ENCODE peak calls at places on chromosomes 4 and X, in eight cellular contexts. N is GM20000; K is cardiac fibroblast; G is pons; Q is coronary artery; C is T-cell; M is Kasumi-1; E is activated CD8-positive, alpha-beta memory T cell treated with anti-CD3 and anti-CD28 coated beads, Interleukin-2, amount 50 U/mL, for 4 hours. U is an unnamed sample.
A peak's percentile ranks its signal among the peaks of the same experiment; 100 is the strongest.

GRCh38 chr4:174402470-174403176 is 118.9 kb downstream of the CEP44 start:
- DNase-seq in N (no peak), K (no peak), G (no peak), Q (no peak), C (no peak), M (no peak), E (no peak), U (no peak)

GRCh38 chr4:184649971-184650855 is 675 bp downstream of the PRIMPOL start:
- DNase-seq in N (no peak), K (peak; percentile 70), G (peak; percentile 65), Q (no peak), C (no peak), M (no peak), E (peak; percentile 21), U (no peak)

GRCh38 chr4:99537674-99538073 is 26.2 kb downstream of the TRMT10A start:
- DNase-seq in N (no peak), K (no peak), G (no peak), Q (no peak), C (no peak), M (no peak), E (no peak), U (no peak)

GRCh38 chr4:21710212-21710843 is 238.2 kb downstream of the KCNIP4 start:
- DNase-seq in N (no peak), K (no peak), G (no peak), Q (no peak), C (no peak), M (no peak), E (no peak), U (no peak)

GRCh38 chr4:10106421-10107039 is 10.1 kb downstream of the WDR1 start:
- DNase-seq in N (no peak), K (peak; percentile 98), G (no peak), Q (peak; percentile 94), C (peak; percentile 58), M (peak; percentile 7), E (peak; percentile 79), U (no peak)

GRCh38 chrX:143486105-143486504 is 31.2 kb downstream of the SPANXN3 start:
- DNase-seq in N (no peak), K (no peak), G (no peak), Q (no peak), C (no peak), M (no peak), E (no peak), U (no peak)

GRCh38 chr4:13399257-13399656 is 84.9 kb downstream of the RAB28 start:
- DNase-seq in N (no peak), K (peak; percentile 53), G (no peak), Q (no peak), C (no peak), M (no peak), E (no peak), U (no peak)

GRCh38 chrX:8988456-8988855 is 45.5 kb downstream of the FAM9B start:
- DNase-seq in N (no peak), K (peak; percentile 28), G (no peak), Q (no peak), C (peak; percentile 12), M (no peak), E (peak; percentile 23), U (no peak)

GRCh38 chrX:41481264-41482109 is 34.3 kb downstream of the NYX start:
- DNase-seq in N (peak; percentile 52), K (peak; percentile 26), G (no peak), Q (no peak), C (no peak), M (no peak), E (no peak), U (no peak)

GRCh38 chrX:40146471-40147398 is 49.0 kb upstream of the BCOR start:
- DNase-seq in N (peak; percentile 61), K (peak; percentile 23), G (peak; percentile 31), Q (no peak), C (peak; percentile 46), M (no peak), E (peak; percentile 30), U (peak; percentile 20)

GRCh38 chr4:184100297-184100885 is 117.3 kb downstream of the ENPP6 start:
- DNase-seq in N (no peak), K (peak; percentile 20), G (peak; percentile 45), Q (no peak), C (no peak), M (peak; percentile 3), E (peak; percentile 28), U (no peak)

GRCh38 chr4:152100378-152101201 is 339.8 kb upstream of the GATB start:
- DNase-seq in N (no peak), K (no peak), G (peak; percentile 84), Q (peak; percentile 60), C (peak; percentile 90), M (no peak), E (peak; percentile 69), U (no peak)

GRCh38 chr4:142413516-142413915 is 432.6 kb downstream of the INPP4B start:
- DNase-seq in N (no peak), K (peak; percentile 10), G (no peak), Q (no peak), C (no peak), M (no peak), E (no peak), U (no peak)

GRCh38 chr4:113587640-113588275 is 173.8 kb downstream of the CAMK2D start:
- DNase-seq in N (no peak), K (no peak), G (no peak), Q (no peak), C (no peak), M (no peak), E (no peak), U (no peak)

GRCh38 chrX:153974003-153974725 is 1.6 kb downstream of the TMEM187 start:
- DNase-seq in N (no peak), K (no peak), G (no peak), Q (no peak), C (no peak), M (no peak), E (no peak), U (no peak)

GRCh38 chrX:791479-792034 is 161.0 kb downstream of the SHOX start:
- DNase-seq in N (no peak), K (no peak), G (no peak), Q (no peak), C (no peak), M (no peak), E (no peak), U (no peak)

GRCh38 chr4:108359130-108359709 is 190.5 kb upstream of the LEF1 start:
- DNase-seq in N (no peak), K (no peak), G (no peak), Q (no peak), C (peak; percentile 66), M (no peak), E (no peak), U (no peak)

GRCh38 chr4:118995693-118996391 is 107.2 kb downstream of the SYNPO2 start:
- DNase-seq in N (no peak), K (no peak), G (no peak), Q (no peak), C (no peak), M (no peak), E (no peak), U (no peak)

GRCh38 chr4:168248311-168248710 is 70.2 kb downstream of the DDX60 start:
- DNase-seq in N (no peak), K (no peak), G (no peak), Q (no peak), C (no peak), M (no peak), E (no peak), U (no peak)

GRCh38 chr4:145218251-145218650 is 37.9 kb upstream of the OTUD4 start:
- DNase-seq in N (peak; percentile 21), K (no peak), G (no peak), Q (no peak), C (no peak), M (peak; percentile 9), E (no peak), U (no peak)

GRCh38 chrX:155094468-155095061 is 23.3 kb downstream of the BRCC3 start:
- DNase-seq in N (no peak), K (peak; percentile 39), G (peak; percentile 3), Q (no peak), C (peak; percentile 37), M (peak; percentile 20), E (peak; percentile 19), U (no peak)

GRCh38 chrX:24148535-24149345 is 789 bp upstream of the ZFX start:
- DNase-seq in N (no peak), K (peak; percentile 63), G (peak; percentile 16), Q (no peak), C (peak; percentile 45), M (no peak), E (no peak), U (no peak)

GRCh38 chrX:2385224-2385623 is 115.6 kb downstream of the DHRSX start:
- DNase-seq in N (no peak), K (peak; percentile 85), G (no peak), Q (no peak), C (no peak), M (no peak), E (no peak), U (no peak)

GRCh38 chrX:123993326-123993725 is 31.8 kb downstream of the STAG2 start:
- DNase-seq in N (no peak), K (peak; percentile 86), G (no peak), Q (no peak), C (no peak), M (no peak), E (no peak), U (no peak)

GRCh38 chrX:34546366-34546765 is 110.7 kb downstream of the TMEM47 start:
- DNase-seq in N (no peak), K (peak; percentile 25), G (no peak), Q (no peak), C (no peak), M (peak; percentile 23), E (no peak), U (no peak)

GRCh38 chr4:73446336-73446938 is 10.4 kb downstream of the AFP start:
- DNase-seq in N (peak; percentile 51), K (peak; percentile 71), G (peak; percentile 69), Q (no peak), C (no peak), M (peak; percentile 80), E (no peak), U (peak; percentile 4)

GRCh38 chrX:149950681-149951080 is 12.4 kb upstream of the EOLA2 start:
- DNase-seq in N (peak; percentile 3), K (peak; percentile 73), G (peak; percentile 20), Q (no peak), C (no peak), M (peak; percentile 23), E (no peak), U (peak; percentile 0)

GRCh38 chr4:186808635-186809018 is 85.0 kb upstream of the FAT1 start:
- DNase-seq in N (no peak), K (peak; percentile 76), G (no peak), Q (no peak), C (no peak), M (no peak), E (no peak), U (no peak)

GRCh38 chr4:139950568-139950967 is 203.4 kb downstream of the MAML3 start:
- DNase-seq in N (peak; percentile 57), K (peak; percentile 39), G (no peak), Q (no peak), C (no peak), M (peak; percentile 9), E (no peak), U (peak; percentile 81)

GRCh38 chr4:27692098-27692679 is 831.5 kb downstream of the STIM2 start:
- DNase-seq in N (peak; percentile 16), K (peak; percentile 43), G (peak; percentile 44), Q (no peak), C (no peak), M (peak; percentile 76), E (no peak), U (no peak)

GRCh38 chr4:150033937-150034336 is 44.3 kb upstream of the DCLK2 start:
- DNase-seq in N (no peak), K (peak; percentile 45), G (peak; percentile 3), Q (no peak), C (no peak), M (no peak), E (no peak), U (no peak)

GRCh38 chr4:82798168-82799005 is at the start of gene SCD5:
- DNase-seq in N (peak; percentile 88), K (peak; percentile 78), G (peak; percentile 92), Q (no peak), C (peak; percentile 46), M (peak; percentile 71), E (peak; percentile 65), U (no peak)

U was measured in GF-D8.